ENCODE peak calls at places on chromosome X, in seven cellular contexts. N is naive thymus-derived CD4-positive, alpha-beta T cell; R is right lobe of liver; M is right cardiac atrium; F is heart right ventricle; Z is heart left ventricle; B is pancreas. X is an unnamed sample. For H3K4me1 and H3K27me3, the result is how much of the 10 kb centered on the place peaks cover.

GRCh38 chrX:122422547-122422946 is 761.5 kb upstream of the GRIA3 start:
- ATAC-seq in N (no peak), R (no peak), M (no peak), F (no peak), Z (peak), B (no peak), X (no peak)

GRCh38 chrX:29617276-29617675 is 598.1 kb upstream of the MAGEB2 start:
- ATAC-seq in N (no peak), R (no peak), M (no peak), F (no peak), Z (no peak), B (no peak), X (no peak)

GRCh38 chrX:20427173-20427770 is 160.6 kb upstream of the RPS6KA3 start:
- ATAC-seq in N (no peak), R (no peak), M (no peak), F (no peak), Z (no peak), B (no peak), X (no peak)

GRCh38 chrX:119552508-119552907 is 12.7 kb downstream of the STEEP1 start:
- ATAC-seq in N (no peak), R (no peak), M (no peak), F (no peak), Z (no peak), B (no peak), X (no peak)

GRCh38 chrX:14673764-14674163 is 144.4 kb downstream of the GLRA2 start:
- ATAC-seq in N (no peak), R (no peak), M (no peak), F (no peak), Z (no peak), B (peak), X (no peak)

GRCh38 chrX:105219454-105220401 is 766 bp downstream of the TEX13A start:
- ATAC-seq in N (no peak), R (no peak), M (no peak), F (no peak), Z (no peak), B (no peak), X (no peak)

GRCh38 chrX:132748268-132748667 is 210.2 kb downstream of the HS6ST2 start:
- ATAC-seq in N (no peak), R (no peak), M (no peak), F (no peak), Z (no peak), B (no peak), X (no peak)

GRCh38 chrX:97363843-97364242 is 480.1 kb downstream of the RPA4 start:
- ATAC-seq in N (no peak), R (no peak), M (no peak), F (no peak), Z (no peak), B (no peak), X (no peak)

GRCh38 chrX:41480508-41481260 is 33.5 kb downstream of the NYX start:
- ATAC-seq in N (no peak), R (no peak), M (no peak), F (no peak), Z (no peak), B (no peak), X (no peak)

GRCh38 chrX:110208092-110208491 is 109.8 kb downstream of the AMMECR1 start:
- ATAC-seq in N (no peak), R (no peak), M (no peak), F (no peak), Z (no peak), B (no peak), X (no peak)

GRCh38 chrX:18026171-18026570 is 165.1 kb upstream of the RAI2 start:
- ATAC-seq in N (no peak), R (no peak), M (no peak), F (peak), Z (no peak), B (peak), X (no peak)

GRCh38 chrX:11724122-11725017 is 33.7 kb upstream of the MSL3 start:
- ATAC-seq in N (peak), R (peak), M (no peak), F (no peak), Z (no peak), B (peak), X (peak)

GRCh38 chrX:843306-843705 is 212.7 kb downstream of the SHOX start:
- ATAC-seq in N (no peak), R (no peak), M (no peak), F (no peak), Z (no peak), B (no peak), X (no peak)

GRCh38 chrX:118630843-118631242 is 96.6 kb upstream of the IL13RA1 start:
- ATAC-seq in N (no peak), R (no peak), M (no peak), F (no peak), Z (no peak), B (no peak), X (no peak)

GRCh38 chrX:112734250-112734649 is 54.5 kb upstream of the LHFPL1 start:
- ATAC-seq in N (no peak), R (no peak), M (no peak), F (no peak), Z (no peak), B (no peak), X (no peak)

GRCh38 chrX:48695925-48696300 is 621 bp upstream of the SUV39H1 start:
- ATAC-seq in N (no peak), R (peak), M (no peak), F (peak), Z (peak), B (peak), X (peak)

GRCh38 chrX:139194571-139195280 is 335.8 kb upstream of the F9 start:
- ATAC-seq in N (no peak), R (peak), M (peak), F (peak), Z (peak), B (peak), X (peak)
- H3K27ac ChIP-seq in N (no peak), R (peak), M (no peak), F (no peak), Z (no peak), B (peak), X (peak)

GRCh38 chrX:39815621-39816020 is 282.1 kb downstream of the BCOR start:
- ATAC-seq in N (no peak), R (no peak), M (no peak), F (no peak), Z (no peak), B (no peak), X (no peak)
- H3K4me1 ChIP-seq in N (under half), R (under half), M (under half), F (under half), Z (under half), B (under half), X (under half)

DNA sequence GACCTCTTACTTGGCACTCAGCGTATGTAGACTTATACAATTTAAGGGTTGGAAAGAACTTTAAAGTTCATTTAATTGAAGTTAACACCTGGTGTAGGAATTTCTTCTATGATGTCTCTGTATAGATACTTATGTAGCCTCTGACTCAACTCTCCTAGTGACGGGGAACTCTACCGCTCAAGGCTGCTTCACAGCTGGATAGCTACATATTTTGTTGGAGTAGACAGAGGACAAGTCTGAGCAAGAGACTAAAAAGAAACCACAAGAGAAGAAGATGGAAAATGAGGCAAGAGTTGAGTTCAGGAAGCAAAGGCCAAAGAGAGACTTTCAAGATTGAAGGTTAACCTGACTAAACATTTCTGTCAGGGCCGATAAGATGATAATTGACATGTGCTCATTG is 52.6 kb downstream of the GPR50 start:
- ATAC-seq in N (no peak), R (no peak), M (no peak), F (no peak), Z (no peak), B (no peak), X (no peak)
- H3K27me3 ChIP-seq in N (under half), R (under half), M (under half), F (under half), Z (under half), B (under half), X (under half)

GRCh38 chrX:45134775-45135174 is 65.9 kb downstream of the DIPK2B start:
- ATAC-seq in N (no peak), R (no peak), M (peak), F (peak), Z (peak), B (no peak), X (no peak)

GRCh38 chrX:45134303-45134702 is 66.4 kb downstream of the DIPK2B start:
- ATAC-seq in N (no peak), R (no peak), M (peak), F (peak), Z (peak), B (no peak), X (no peak)

GRCh38 chrX:45135616-45136015 is 65.1 kb downstream of the DIPK2B start:
- ATAC-seq in N (no peak), R (no peak), M (no peak), F (no peak), Z (no peak), B (no peak), X (no peak)

GRCh38 chrX:45129055-45129454 is 71.6 kb downstream of the DIPK2B start:
- ATAC-seq in N (no peak), R (no peak), M (no peak), F (no peak), Z (no peak), B (no peak), X (no peak)

GRCh38 chrX:45133465-45133864 is 67.2 kb downstream of the DIPK2B start:
- ATAC-seq in N (no peak), R (no peak), M (no peak), F (no peak), Z (no peak), B (no peak), X (no peak)
- H3K27ac ChIP-seq in N (no peak), R (no peak), M (no peak), F (peak), Z (peak), B (no peak), X (no peak)

GRCh38 chrX:65671286-65671685 is 3.8 kb downstream of the MSN start:
- ATAC-seq in N (no peak), R (no peak), M (no peak), F (no peak), Z (no peak), B (no peak), X (no peak)

GRCh38 chrX:65671966-65672365 is 4.5 kb downstream of the MSN start:
- ATAC-seq in N (no peak), R (no peak), M (peak), F (no peak), Z (no peak), B (no peak), X (no peak)

GRCh38 chrX:65674351-65674893 is 7.0 kb downstream of the MSN start:
- ATAC-seq in N (peak), R (peak), M (peak), F (peak), Z (peak), B (no peak), X (no peak)

GRCh38 chrX:65677954-65678469 is 10.6 kb downstream of the MSN start:
- ATAC-seq in N (no peak), R (peak), M (peak), F (peak), Z (peak), B (peak), X (peak)

GRCh38 chrX:65673857-65674350 is 6.5 kb downstream of the MSN start:
- ATAC-seq in N (peak), R (no peak), M (peak), F (peak), Z (peak), B (no peak), X (peak)
- H3K4me1 ChIP-seq in N (half or more), R (under half), M (under half), F (half or more), Z (half or more), B (under half), X (under half)